ENCODE peak calls at places on chromosomes 3 and 15, in ten cellular contexts. P is mammary epithelial cell, G is left lung, U is stomach, Z is transverse colon, L is PC-9, M is GM23338, S is left ventricle myocardium inferior, B is spleen, T is cardiac muscle cell. Q is an unnamed sample.

GRCh38 chr3:185813691-185814215 is 11.1 kb downstream of the IGF2BP2 start:
- DNase-seq in P (peak; percentile 58), G (no peak), U (no peak), Z (no peak), L (no peak), M (peak; percentile 84), S (no peak), B (no peak), T (peak; percentile 41), Q (no peak)

GRCh38 chr3:149646181-149646766 is 11.6 kb downstream of the WWTR1 start:
- DNase-seq in P (peak; percentile 81), G (no peak), U (no peak), Z (no peak), L (peak; percentile 19), M (no peak), S (no peak), B (no peak), T (no peak), Q (no peak)

GRCh38 chr15:88803920-88804247 is 648 bp downstream of the ACAN start:
- DNase-seq in P (no peak), G (no peak), U (no peak), Z (no peak), L (no peak), M (peak; percentile 70), S (no peak), B (no peak), T (no peak), Q (no peak)

GRCh38 chr3:116443096-116443793 is 2.0 kb downstream of the LSAMP start:
- DNase-seq in P (no peak), G (no peak), U (no peak), Z (no peak), L (no peak), M (peak; percentile 5), S (no peak), B (no peak), T (no peak), Q (no peak)

GRCh38 chr15:66188464-66188863 is 65.1 kb downstream of the MEGF11 start:
- DNase-seq in P (no peak), G (no peak), U (no peak), Z (no peak), L (no peak), M (no peak), S (no peak), B (no peak), T (no peak), Q (no peak)

GRCh38 chr15:71973366-71973765 is 144.6 kb downstream of the MYO9A start:
- DNase-seq in P (no peak), G (no peak), U (no peak), Z (no peak), L (no peak), M (no peak), S (no peak), B (no peak), T (no peak), Q (no peak)

GRCh38 chr3:141913150-141913811 is 36.8 kb downstream of the ATP1B3 start:
- DNase-seq in P (peak; percentile 42), G (no peak), U (no peak), Z (peak; percentile 39), L (peak; percentile 40), M (peak; percentile 78), S (no peak), B (no peak), T (peak; percentile 57), Q (peak; percentile 26)

GRCh38 chr3:184361532-184361931 is at the start of the genes CLCN2 and POLR2H:
- DNase-seq in P (peak; percentile 43), G (peak; percentile 90), U (peak; percentile 50), Z (peak; percentile 65), L (peak; percentile 86), M (peak; percentile 80), S (peak; percentile 54), B (no peak), T (peak; percentile 92), Q (peak; percentile 18)

GRCh38 chr3:45055032-45055410 is 28.9 kb downstream of the CLEC3B start:
- DNase-seq in P (peak; percentile 49), G (no peak), U (no peak), Z (no peak), L (no peak), M (no peak), S (no peak), B (no peak), T (no peak), Q (no peak)

GRCh38 chr3:72679540-72680198 is 168.6 kb downstream of the SHQ1 start:
- DNase-seq in P (peak; percentile 40), G (no peak), U (no peak), Z (no peak), L (no peak), M (no peak), S (no peak), B (no peak), T (no peak), Q (no peak)

GRCh38 chr3:31254483-31254882 is 278.2 kb upstream of the STT3B start:
- DNase-seq in P (no peak), G (no peak), U (no peak), Z (no peak), L (no peak), M (no peak), S (no peak), B (no peak), T (no peak), Q (no peak)
- H3K4me1 ChIP-seq in P (peaks cover 7% of the 10 kb centered on the region), G (no peaks in the 10 kb centered on the region), U (no peaks in the 10 kb centered on the region), Z (peaks cover 6% of the 10 kb centered on the region), L (peaks cover 8% of the 10 kb centered on the region), M (no peaks in the 10 kb centered on the region), S (no peaks in the 10 kb centered on the region), B (no peaks in the 10 kb centered on the region), T (peaks cover 7% of the 10 kb centered on the region), Q (no peaks in the 10 kb centered on the region)

DNA sequence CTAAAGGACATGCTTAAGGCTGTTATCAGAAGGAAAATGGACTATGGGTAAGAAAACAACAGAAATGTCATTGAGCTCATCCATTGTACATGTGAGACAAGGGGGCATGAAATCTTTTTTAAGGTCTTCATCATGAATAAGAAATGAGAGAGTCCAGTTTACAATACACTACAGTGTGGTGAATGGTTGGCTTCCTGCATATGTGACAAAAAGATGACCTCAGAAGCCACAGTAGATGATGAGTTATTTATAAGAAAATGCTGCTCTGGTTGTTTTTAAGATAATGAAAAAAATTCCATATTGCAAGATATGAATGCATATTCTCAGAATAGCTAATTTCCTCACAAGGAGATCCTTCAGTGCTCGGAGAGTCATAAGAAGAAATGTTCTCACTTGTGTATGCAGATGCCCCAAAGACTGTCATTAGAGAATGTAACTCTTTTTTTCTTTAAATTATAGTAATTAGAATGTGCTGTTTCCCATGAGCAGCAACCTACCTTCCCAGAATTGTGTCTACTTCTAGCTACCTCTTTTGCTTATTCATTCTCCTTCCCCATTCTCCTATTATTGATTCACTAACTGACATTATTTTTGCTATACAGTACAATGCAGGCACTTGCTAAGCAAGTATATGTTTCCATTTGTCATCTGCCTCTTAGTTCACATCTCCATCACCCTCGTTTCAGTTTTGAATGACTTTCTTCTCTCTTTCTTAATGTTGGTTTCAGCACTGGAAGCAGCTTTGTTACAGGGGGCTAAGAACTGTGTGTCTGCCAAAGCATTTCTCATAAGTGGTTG is 152.0 kb upstream of the PEX5L start:
- DNase-seq in P (no peak), G (no peak), U (no peak), Z (no peak), L (no peak), M (no peak), S (no peak), B (no peak), T (no peak), Q (no peak)
- H3K4me3 ChIP-seq in P (no peak overlapping the region), G (no peak overlapping the region), U (no peak overlapping the region), Z (no peak overlapping the region), L (no peak overlapping the region), M (no peak overlapping the region), S (no peak overlapping the region), B (no peak overlapping the region), T (no peak overlapping the region), Q (no peak overlapping the region)

GRCh38 chr3:50604628-50605588 is 6.7 kb downstream of the CISH start:
- DNase-seq in P (no peak), G (peak; percentile 88), U (peak; percentile 87), Z (peak; percentile 72), L (peak; percentile 74), M (no peak), S (peak; percentile 82), B (peak; percentile 89), T (no peak), Q (no peak)
- H3K4me1 ChIP-seq in P (peaks cover 39% of the 10 kb centered on the region), G (peaks cover 45% of the 10 kb centered on the region), U (peaks cover 100% of the 10 kb centered on the region), Z (peaks cover 84% of the 10 kb centered on the region), L (peaks cover 50% of the 10 kb centered on the region), M (no peaks in the 10 kb centered on the region), S (peaks cover 100% of the 10 kb centered on the region), B (peaks cover 96% of the 10 kb centered on the region), T (peaks cover 25% of the 10 kb centered on the region), Q (peaks cover 89% of the 10 kb centered on the region)

DNA sequence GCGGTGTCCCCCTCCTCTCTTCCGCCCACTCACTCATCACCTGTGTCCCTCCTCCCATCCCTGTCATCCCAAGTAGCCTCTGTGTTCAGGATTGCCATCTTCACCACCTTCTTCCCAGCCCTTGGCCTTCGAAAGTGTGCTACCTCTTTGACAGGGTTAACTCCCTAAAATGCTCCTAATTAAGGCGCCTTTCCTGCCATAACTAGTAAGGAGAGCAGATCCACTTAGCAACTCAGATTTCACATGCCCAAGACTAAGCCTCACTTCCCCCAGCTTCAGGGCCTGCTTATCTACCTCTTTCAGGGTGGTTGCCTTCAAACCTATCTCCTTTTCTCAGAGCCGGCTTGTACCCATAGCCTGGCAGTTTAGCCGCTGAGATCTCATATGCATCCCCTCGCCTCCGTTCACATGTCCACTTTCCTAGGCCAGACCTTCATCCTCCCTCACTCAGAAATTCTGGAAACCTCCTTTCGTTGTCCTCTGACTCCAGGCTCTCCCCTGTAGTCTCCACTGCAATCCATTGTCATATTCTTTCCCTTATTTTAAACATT is 953 bp upstream of the FSTL1 start:
- DNase-seq in P (no peak), G (no peak), U (no peak), Z (no peak), L (no peak), M (peak; percentile 70), S (no peak), B (no peak), T (peak; percentile 21), Q (no peak)
- H3K4me3 ChIP-seq in P (no peak overlapping the region), G (peak overlapping the region; percentile 59), U (peak overlapping the region; percentile 67), Z (peak overlapping the region; percentile 71), L (no peak overlapping the region), M (peak overlapping the region; percentile 87), S (peak overlapping the region; percentile 86), B (peak overlapping the region; percentile 63), T (peak overlapping the region; percentile 98), Q (no peak overlapping the region)